ENCODE peak calls at places on chromosomes 2 and 18, in ten cellular contexts. B is K562; P is cardiac muscle cell; E is HFFc6; W is right atrium auricular region; I is osteocyte; M is left ventricle myocardium inferior; X is uterus; D is epithelial cell of proximal tubule; J is CD4-positive, alpha-beta T cell. Y is an unnamed sample.

GRCh38 chr2:30823452-30823851 is 16.2 kb upstream of the CAPN13 start:
- DNase-seq in I (no peak), P (peak; percentile 30), E (no peak), J (no peak), D (no peak), W (no peak), X (no peak), M (no peak), B (no peak), Y (no peak)

GRCh38 chr2:205188516-205189138 is 493.7 kb upstream of the NRP2 start:
- DNase-seq in E (no peak), X (peak; percentile 78), J (no peak), I (no peak), W (peak; percentile 72), M (peak; percentile 62), D (no peak), P (no peak), B (no peak), Y (no peak)

GRCh38 chr2:84288335-84288734 is 170.7 kb downstream of the SUCLG1 start:
- DNase-seq in E (no peak), D (no peak), P (no peak), I (no peak), X (no peak), M (no peak), J (no peak), W (no peak), B (no peak), Y (no peak)

GRCh38 chr18:55090566-55091187 is 131.4 kb upstream of the CCDC68 start:
- DNase-seq in B (no peak), X (no peak), W (no peak), P (no peak), I (no peak), E (no peak), D (no peak), J (no peak), M (no peak), Y (no peak)

GRCh38 chr2:79393806-79394484 is 118.9 kb upstream of the CTNNA2 start:
- DNase-seq in D (no peak), X (no peak), W (peak; percentile 56), I (no peak), J (no peak), P (peak; percentile 89), B (no peak), M (no peak), E (no peak), Y (no peak)

GRCh38 chr2:240513544-240514287 is 44.1 kb downstream of the ANKMY1 start:
- DNase-seq in M (peak; percentile 82), E (peak; percentile 89), P (peak; percentile 63), X (peak; percentile 55), I (peak; percentile 89), J (peak; percentile 80), W (peak; percentile 85), B (peak; percentile 81), D (peak; percentile 15), Y (peak; percentile 90)

GRCh38 chr18:3599861-3600260 is 149.9 kb downstream of the TGIF1 start:
- DNase-seq in B (no peak), W (no peak), D (no peak), X (no peak), I (no peak), E (no peak), M (no peak), P (no peak), J (no peak), Y (no peak)

GRCh38 chr2:2103320-2103719 is 227.8 kb downstream of the MYT1L start:
- DNase-seq in P (no peak), B (no peak), M (no peak), E (no peak), D (no peak), X (no peak), I (no peak), J (no peak), W (no peak), Y (no peak)

GRCh38 chr2:238879621-238880377 is 31.9 kb downstream of the TWIST2 start:
- DNase-seq in M (no peak), P (no peak), J (no peak), X (no peak), B (no peak), E (no peak), W (no peak), I (no peak), D (no peak), Y (no peak)

GRCh38 chr2:85243101-85244072 is 84.4 kb downstream of the TGOLN2 start:
- DNase-seq in J (no peak), M (peak; percentile 48), X (no peak), E (no peak), B (peak; percentile 70), W (no peak), D (no peak), P (peak; percentile 60), I (no peak), Y (peak; percentile 39)

GRCh38 chr18:78587096-78587495 is 392.5 kb upstream of the SALL3 start:
- DNase-seq in X (no peak), M (no peak), W (no peak), B (no peak), P (no peak), J (no peak), E (no peak), I (no peak), D (no peak), Y (no peak)

GRCh38 chr18:48542513-48543181 is 3.8 kb downstream of the CTIF start:
- DNase-seq in X (no peak), P (no peak), M (no peak), E (no peak), W (no peak), J (no peak), I (no peak), B (peak; percentile 69), D (no peak), Y (peak; percentile 17)

GRCh38 chr18:49274188-49274714 is 186.2 kb downstream of the DYM start:
- DNase-seq in I (no peak), D (no peak), W (no peak), M (no peak), P (no peak), B (peak; percentile 6), E (no peak), X (no peak), J (no peak), Y (no peak)

GRCh38 chr18:35466815-35467623 is 30.7 kb downstream of the INO80C start:
- DNase-seq in I (no peak), X (no peak), W (no peak), E (no peak), M (no peak), J (no peak), D (no peak), P (no peak), B (no peak), Y (no peak)

GRCh38 chr2:231573698-231574421 is 18.8 kb upstream of the TEX44 start:
- DNase-seq in B (no peak), J (no peak), P (no peak), X (no peak), D (no peak), M (no peak), W (no peak), E (no peak), I (no peak), Y (no peak)
- TF ChIP-seq CTCF in B (no peak), J (no peak), P (no peak), X (no peak), D (no peak), M (no peak), W (no peak), E (no peak), I (no peak), Y (no peak)

GRCh38 chr18:59275406-59275949 is 2.2 kb upstream of the RAX start:
- DNase-seq in P (no peak), M (no peak), E (no peak), I (no peak), D (no peak), B (no peak), W (no peak), J (no peak), X (no peak), Y (no peak)

GRCh38 chr18:59279193-59279592 is 5.9 kb upstream of the RAX start:
- DNase-seq in I (no peak), D (no peak), E (no peak), W (no peak), M (no peak), J (no peak), P (no peak), B (no peak), X (no peak), Y (no peak)

GRCh38 chr18:59276047-59276446 is 2.8 kb upstream of the RAX start:
- DNase-seq in M (no peak), P (no peak), D (no peak), B (no peak), X (no peak), I (no peak), J (no peak), E (no peak), W (no peak), Y (no peak)

GRCh38 chr18:59282341-59282740 is 9.1 kb upstream of the RAX start:
- DNase-seq in X (no peak), W (no peak), E (no peak), J (no peak), P (no peak), B (no peak), M (no peak), I (no peak), D (no peak), Y (no peak)

DNA sequence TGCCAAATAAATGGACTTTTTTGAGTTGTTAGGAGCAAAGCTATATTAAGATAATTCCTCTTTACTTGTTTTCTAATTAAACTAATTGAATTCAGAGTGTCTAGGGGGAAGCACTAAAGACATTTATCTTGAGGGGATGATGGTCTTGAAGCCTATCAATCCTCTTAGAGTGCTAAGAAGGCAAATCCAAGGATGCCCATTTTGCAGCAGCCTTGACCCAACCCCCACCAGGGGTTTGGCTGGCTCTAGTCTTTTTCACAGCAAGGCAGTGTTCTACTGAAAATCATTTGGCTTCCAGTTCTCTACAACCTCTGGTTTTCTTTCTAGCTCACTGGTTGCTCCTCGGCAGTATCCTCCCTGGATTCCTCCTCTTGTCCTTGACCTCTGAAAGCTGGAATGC is 6.5 kb upstream of the RAX start:
- DNase-seq in I (no peak), M (no peak), W (no peak), D (no peak), J (no peak), X (no peak), E (no peak), B (no peak), P (no peak), Y (no peak)
- TF ChIP-seq CTCF in I (no peak), M (no peak), W (no peak), D (no peak), J (no peak), X (no peak), E (no peak), B (no peak), P (no peak), Y (no peak)

GRCh38 chr18:56789004-56789888 is 138.1 kb downstream of the WDR7 start:
- DNase-seq in E (peak; percentile 25), X (no peak), D (no peak), B (peak; percentile 48), W (peak; percentile 58), J (no peak), M (no peak), P (peak; percentile 32), I (no peak), Y (peak; percentile 26)
- TF ChIP-seq CTCF in E (peak; percentile 78), X (no peak), D (peak; percentile 74), B (peak; percentile 64), W (no peak), J (no peak), M (peak; percentile 42), P (peak; percentile 61), I (peak; percentile 58), Y (peak; percentile 54)

DNA sequence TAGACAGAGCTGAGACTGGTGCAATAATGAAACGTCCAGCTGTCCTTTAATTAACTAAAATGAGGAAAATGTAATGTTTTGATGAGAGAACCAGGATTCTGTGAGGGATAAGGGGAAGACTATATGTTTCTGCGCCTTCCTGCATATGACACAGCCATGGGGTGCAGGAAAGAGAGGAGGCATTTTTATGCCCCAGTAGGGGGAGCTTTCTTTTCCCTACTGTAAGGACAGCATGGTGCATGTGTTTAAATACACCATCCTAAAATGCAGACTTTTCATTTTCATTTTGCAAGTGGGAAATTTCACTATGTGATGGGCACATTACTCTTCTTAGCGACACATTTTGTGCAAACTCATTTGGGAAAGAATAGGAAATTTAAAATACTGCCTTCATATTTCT is 446.1 kb downstream of the ARHGAP15 start:
- DNase-seq in E (no peak), J (no peak), W (no peak), B (peak; percentile 41), M (no peak), I (no peak), P (peak; percentile 48), D (no peak), X (no peak), Y (peak; percentile 7)
- TF ChIP-seq CTCF in E (peak; percentile 75), J (no peak), W (peak; percentile 31), B (peak; percentile 55), M (peak; percentile 34), I (peak; percentile 45), P (peak; percentile 55), D (peak; percentile 62), X (no peak), Y (no peak)